ENCODE peak calls at places on chromosomes 12 and 14, in four cellular contexts. H, T, X and I are unnamed samples.
A peak's percentile ranks its signal among the peaks of the same experiment; 100 is the strongest.

GRCh38 chr14:106436310-106436905 is 910.0 kb downstream of the TMEM121 start:
- DNase-seq in H (no peak), T (no peak), X (peak; percentile 17), I (no peak)

GRCh38 chr14:74426202-74426582 is at the start of gene SYNDIG1L:
- DNase-seq in H (no peak), T (no peak), X (no peak), I (no peak)

GRCh38 chr14:37901978-37902377 is 305.7 kb upstream of the SSTR1 start:
- DNase-seq in H (peak; percentile 65), T (no peak), X (no peak), I (no peak)

GRCh38 chr12:72272731-72273498 is 745 bp downstream of the TRHDE start:
- DNase-seq in H (peak; percentile 58), T (no peak), X (no peak), I (peak; percentile 41)

GRCh38 chr14:55277972-55278740 is 6.9 kb downstream of the FBXO34 start:
- DNase-seq in H (no peak), T (no peak), X (no peak), I (no peak)

GRCh38 chr12:108667349-108667748 is 33.7 kb upstream of the SELPLG start:
- DNase-seq in H (no peak), T (no peak), X (no peak), I (no peak)

GRCh38 chr12:14394317-14395058 is 29.0 kb downstream of the ATF7IP start:
- DNase-seq in H (peak; percentile 84), T (peak; percentile 65), X (peak; percentile 51), I (peak; percentile 44)

GRCh38 chr14:103527408-103528157 is 1.4 kb upstream of the TRMT61A start:
- DNase-seq in H (no peak), T (peak; percentile 67), X (no peak), I (no peak)

GRCh38 chr12:132921685-132922084 is 34.3 kb upstream of the CHFR start:
- DNase-seq in H (no peak), T (no peak), X (peak; percentile 37), I (no peak)

GRCh38 chr12:1820191-1820599 is at the start of gene LRTM2:
- DNase-seq in H (no peak), T (no peak), X (no peak), I (peak; percentile 72)

GRCh38 chr12:65335021-65335714 is 56.7 kb downstream of the MSRB3 start:
- DNase-seq in H (peak; percentile 95), T (no peak), X (no peak), I (peak; percentile 4)

GRCh38 chr12:34606749-34607519 is 584.6 kb downstream of the ALG10 start:
- DNase-seq in H (no peak), T (no peak), X (no peak), I (peak; percentile 0)

GRCh38 chr12:108727868-108728735 is 3.2 kb downstream of the CORO1C start:
- DNase-seq in H (no peak), T (no peak), X (no peak), I (no peak)

GRCh38 chr12:53465679-53466078 is 13.8 kb downstream of the PCBP2 start:
- DNase-seq in H (no peak), T (no peak), X (no peak), I (no peak)

GRCh38 chr12:120977531-120978295 is 630 bp upstream of the HNF1A start:
- DNase-seq in H (no peak), T (no peak), X (no peak), I (no peak)

GRCh38 chr12:12473223-12473622 is 89.4 kb downstream of the DUSP16 start:
- DNase-seq in H (no peak), T (no peak), X (no peak), I (no peak)

GRCh38 chr14:72291908-72292688 is 359.9 kb downstream of the RGS6 start:
- DNase-seq in H (peak; percentile 58), T (peak; percentile 31), X (peak; percentile 20), I (peak; percentile 31)

GRCh38 chr14:31286456-31287293 is 79.1 kb upstream of the HECTD1 start:
- DNase-seq in H (no peak), T (no peak), X (peak; percentile 22), I (no peak)

GRCh38 chr12:90173499-90174197 is 465.0 kb upstream of the ATP2B1 start:
- DNase-seq in H (no peak), T (no peak), X (no peak), I (no peak)

GRCh38 chr14:101707285-101707842 is 54.1 kb upstream of the PPP2R5C start:
- DNase-seq in H (peak; percentile 81), T (peak; percentile 53), X (peak; percentile 31), I (peak; percentile 83)

GRCh38 chr14:101706509-101707284 is 54.8 kb upstream of the PPP2R5C start:
- DNase-seq in H (no peak), T (no peak), X (no peak), I (no peak)

GRCh38 chr14:101707863-101708620 is 53.5 kb upstream of the PPP2R5C start:
- DNase-seq in H (no peak), T (no peak), X (peak; percentile 31), I (no peak)

GRCh38 chr14:101704140-101704539 is 57.4 kb upstream of the PPP2R5C start:
- DNase-seq in H (no peak), T (no peak), X (no peak), I (no peak)

DNA sequence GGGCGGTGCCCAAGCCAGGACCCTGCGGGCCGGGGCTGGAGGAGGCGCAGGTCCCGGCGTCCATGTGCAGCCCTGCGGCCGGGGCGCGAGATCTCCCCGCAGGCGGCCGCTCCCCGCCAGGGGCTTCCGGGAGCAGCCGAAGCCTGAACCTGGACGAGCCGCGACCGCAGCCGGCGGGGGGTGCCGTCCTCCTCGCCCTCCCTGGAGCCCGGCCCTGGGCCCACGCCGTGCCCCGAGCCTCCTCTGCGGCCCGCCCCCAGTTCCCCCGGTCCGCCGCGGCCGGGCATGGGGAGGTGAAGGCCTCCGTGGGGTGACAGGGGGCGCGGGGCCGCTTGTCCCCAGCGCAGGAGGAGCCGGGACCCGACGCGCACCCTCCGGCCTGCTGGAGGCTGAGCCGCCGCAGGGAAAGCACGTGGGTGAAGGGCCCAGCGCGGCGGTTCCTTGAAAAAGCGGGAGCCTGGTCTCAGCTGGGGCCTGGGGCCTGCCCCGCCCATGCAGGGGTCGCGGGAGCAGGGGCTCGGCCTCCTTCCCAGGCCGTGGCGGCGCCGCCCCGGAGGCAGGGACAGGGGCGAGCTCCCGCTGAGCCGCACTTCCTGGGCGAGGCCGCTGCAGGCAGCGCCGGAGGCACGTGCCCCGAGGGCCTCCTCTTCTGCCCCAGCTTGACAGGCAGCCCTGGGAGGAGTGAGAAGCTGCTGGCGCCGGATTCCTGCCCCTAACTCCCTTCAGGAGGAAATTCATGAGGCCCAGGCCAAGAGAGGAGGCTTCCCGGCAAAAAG is 55.6 kb upstream of the PPP2R5C start:
- DNase-seq in H (no peak), T (no peak), X (no peak), I (no peak)
- TF ChIP-seq RCOR1 in H (no peak), T (no peak), X (no peak), I (no peak)

GRCh38 chr12:116302200-116303075 is 24.9 kb upstream of the MED13L start:
- DNase-seq in H (no peak), T (no peak), X (no peak), I (no peak)
- TF ChIP-seq MXI1 in H (no peak), T (no peak), X (no peak), I (no peak)

DNA sequence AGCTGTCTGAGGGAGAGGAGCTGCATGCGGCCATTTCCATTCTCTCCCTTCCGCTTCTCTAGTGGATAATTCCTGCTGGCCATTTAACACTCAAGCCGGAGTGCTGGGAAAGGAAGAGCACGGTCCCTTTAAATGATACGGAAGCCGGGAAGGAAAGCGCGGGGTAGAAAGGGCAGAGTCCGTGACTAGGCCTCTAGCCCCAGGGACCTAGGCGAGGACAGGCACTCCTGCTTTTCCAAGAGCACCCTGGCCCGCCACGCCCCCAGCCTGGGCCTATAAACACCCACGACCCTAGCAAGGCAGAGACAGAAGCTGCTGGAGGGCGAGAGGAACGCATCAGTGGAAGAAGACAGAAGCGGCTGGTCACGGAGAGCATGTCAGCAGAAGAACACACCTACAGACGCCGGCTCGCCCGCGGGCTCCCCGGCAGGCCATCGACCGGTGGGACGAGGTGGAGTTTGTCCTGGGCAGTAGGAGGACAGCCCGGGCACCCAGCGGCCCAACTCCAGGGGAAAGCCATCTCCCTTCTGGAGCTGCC is 1206.6 kb upstream of the TMEM132C start:
- DNase-seq in H (no peak), T (no peak), X (peak; percentile 79), I (no peak)
- TF ChIP-seq RCOR1 in H (no peak), T (no peak), X (no peak), I (no peak)

GRCh38 chr12:47356129-47356622 is 276.4 kb upstream of the AMIGO2 start:
- DNase-seq in H (peak; percentile 36), T (peak; percentile 44), X (no peak), I (no peak)
- TF ChIP-seq MXI1 in H (no peak), T (no peak), X (no peak), I (no peak)

DNA sequence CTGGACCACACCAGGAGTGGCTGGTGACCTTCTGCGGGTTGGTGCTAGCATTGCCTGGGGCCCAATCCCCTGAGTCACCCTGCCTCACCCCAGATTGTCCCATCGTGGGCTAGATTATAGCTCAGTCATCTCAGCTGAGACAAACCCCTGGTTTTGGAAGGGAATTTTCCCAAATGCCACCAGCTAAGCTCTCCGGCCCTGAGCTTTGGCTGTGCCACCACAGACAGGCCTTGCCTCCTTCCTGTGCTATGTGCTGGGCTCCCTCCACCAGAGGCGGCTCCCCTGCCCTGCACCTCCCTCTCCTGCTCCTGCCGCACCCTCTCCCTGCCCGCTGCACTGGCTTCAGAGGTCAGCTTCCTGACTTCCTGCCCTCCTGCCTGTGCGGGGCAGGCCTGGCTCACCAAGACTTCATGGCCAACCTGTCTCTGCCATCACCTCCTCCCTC is 196.3 kb downstream of the TSPAN9 start:
- DNase-seq in H (peak; percentile 49), T (no peak), X (no peak), I (no peak)
- TF ChIP-seq RCOR1 in H (peak; percentile 97), T (no peak), X (no peak), I (no peak)

DNA sequence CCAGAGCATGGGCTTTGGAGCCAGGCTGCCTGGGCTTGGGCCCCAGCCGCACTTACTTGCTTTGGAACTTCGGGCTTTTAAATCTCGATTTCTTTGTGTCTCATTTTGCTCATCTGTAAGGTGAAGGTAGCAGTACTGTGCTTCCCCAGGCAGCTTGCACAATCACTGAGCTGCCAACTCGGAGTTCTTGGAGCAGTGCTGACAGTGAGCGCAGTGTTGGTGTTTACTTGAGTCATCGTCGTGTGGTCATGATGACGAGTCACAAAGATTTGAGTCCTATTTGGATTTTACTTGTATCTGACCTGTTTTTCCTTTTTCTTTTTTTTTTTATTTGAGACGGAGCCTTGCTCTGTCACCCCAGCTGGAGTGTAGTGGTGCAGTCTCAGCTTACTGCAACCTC is 31.3 kb upstream of the ATF1 start:
- DNase-seq in H (peak; percentile 97), T (no peak), X (no peak), I (no peak)
- TF ChIP-seq MXI1 in H (no peak), T (no peak), X (no peak), I (no peak)

GRCh38 chr14:59213368-59214315 is 25.2 kb downstream of the DAAM1 start:
- DNase-seq in H (peak; percentile 72), T (no peak), X (no peak), I (no peak)

GRCh38 chr14:59215757-59216156 is 27.3 kb downstream of the DAAM1 start:
- DNase-seq in H (no peak), T (no peak), X (no peak), I (no peak)

GRCh38 chr14:59217011-59217410 is 28.5 kb downstream of the DAAM1 start:
- DNase-seq in H (no peak), T (no peak), X (no peak), I (no peak)

GRCh38 chr14:59214702-59215302 is 26.3 kb downstream of the DAAM1 start:
- DNase-seq in H (no peak), T (peak; percentile 41), X (no peak), I (no peak)

DNA sequence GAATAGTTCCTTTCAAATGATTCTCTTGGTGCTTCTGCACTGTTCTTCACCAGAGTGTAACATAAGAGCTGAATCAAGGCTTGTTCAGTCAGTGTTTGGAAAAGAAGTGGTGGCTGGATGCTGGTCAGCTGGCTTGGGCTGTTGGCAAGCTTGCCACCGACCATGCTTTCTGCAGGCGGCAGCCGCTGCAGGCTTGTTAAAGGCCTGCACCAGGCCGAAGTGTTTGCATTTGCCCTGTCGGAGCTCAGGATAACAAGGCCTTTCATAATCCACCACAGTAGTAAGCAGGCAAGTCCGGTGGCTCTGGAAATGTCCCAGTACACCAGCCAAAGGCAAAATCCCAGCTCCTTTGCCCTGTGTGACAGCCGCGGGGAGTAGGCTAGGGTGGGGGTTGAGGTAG is 26.9 kb downstream of the DAAM1 start:
- DNase-seq in H (peak; percentile 77), T (no peak), X (no peak), I (no peak)
- TF ChIP-seq RCOR1 in H (no peak), T (no peak), X (no peak), I (no peak)